ENCODE peak calls at places on chromosomes 11 and 22, in four cellular contexts. T is stomach, K is A549, N is tibial nerve. A is an unnamed sample.

GRCh38 chr11:102237096-102237735 is 80.1 kb upstream of the BIRC3 start:
- DNase-seq in T (no peak), K (no peak), N (no peak), A (no peak)

GRCh38 chr22:17774928-17775675 is 833 bp upstream of the BID start:
- DNase-seq in T (no peak), K (no peak), N (no peak), A (no peak)

GRCh38 chr11:60905551-60906113 is 753 bp downstream of the PRPF19 start:
- DNase-seq in T (no peak), K (no peak), N (no peak), A (no peak)

GRCh38 chr22:25702046-25702445 is 39.9 kb upstream of the MYO18B start:
- DNase-seq in T (no peak), K (no peak), N (no peak), A (no peak)

GRCh38 chr11:120820040-120820439 is 203.9 kb upstream of the TBCEL start:
- DNase-seq in T (no peak), K (no peak), N (no peak), A (no peak)

GRCh38 chr11:76657139-76657823 is 13.3 kb downstream of the LRRC32 start:
- DNase-seq in T (peak; percentile 18), K (no peak), N (no peak), A (no peak)

GRCh38 chr11:6599884-6600390 is 3.5 kb downstream of the RRP8 start:
- DNase-seq in T (no peak), K (no peak), N (peak; percentile 4), A (peak; percentile 13)

GRCh38 chr22:37911273-37911672 is 5.2 kb downstream of the MICALL1 start:
- DNase-seq in T (no peak), K (no peak), N (no peak), A (no peak)

GRCh38 chr11:88301478-88302140 is 35.9 kb downstream of the CTSC start:
- DNase-seq in T (no peak), K (no peak), N (no peak), A (no peak)

GRCh38 chr11:129289350-129290040 is 86.2 kb upstream of the BARX2 start:
- DNase-seq in T (no peak), K (no peak), N (no peak), A (no peak)

GRCh38 chr11:105155679-105156078 is 16.1 kb upstream of the CARD18 start:
- DNase-seq in T (no peak), K (no peak), N (no peak), A (no peak)

GRCh38 chr11:27266125-27266524 is 96.9 kb downstream of the CCDC34 start:
- DNase-seq in T (no peak), K (no peak), N (no peak), A (no peak)

GRCh38 chr11:104159356-104159755 is 4.6 kb downstream of the PDGFD start:
- DNase-seq in T (no peak), K (no peak), N (no peak), A (no peak)

GRCh38 chr11:13313005-13313819 is 35.6 kb downstream of the BMAL1 start:
- DNase-seq in T (no peak), K (no peak), N (no peak), A (no peak)

GRCh38 chr11:117663389-117663788 is 133.6 kb downstream of the DSCAML1 start:
- DNase-seq in T (no peak), K (no peak), N (no peak), A (no peak)

GRCh38 chr11:108727665-108728064 is 62.8 kb downstream of the DDX10 start:
- DNase-seq in T (no peak), K (no peak), N (no peak), A (no peak)

GRCh38 chr22:31491218-31491962 is 1.7 kb upstream of the EIF4ENIF1 start:
- DNase-seq in T (no peak), K (no peak), N (no peak), A (no peak)

GRCh38 chr22:29661355-29661754 is 57.9 kb downstream of the NF2 start:
- DNase-seq in T (no peak), K (no peak), N (no peak), A (no peak)

GRCh38 chr11:103525069-103525468 is 415.8 kb downstream of the DYNC2H1 start:
- DNase-seq in T (no peak), K (no peak), N (no peak), A (no peak)

GRCh38 chr11:86639172-86639571 is 33.2 kb downstream of the ME3 start:
- DNase-seq in T (no peak), K (no peak), N (no peak), A (no peak)

GRCh38 chr11:61357233-61357893 is 4.3 kb downstream of the CYB561A3 start:
- DNase-seq in T (no peak), K (no peak), N (no peak), A (no peak)

GRCh38 chr11:10307022-10307410 is 2.1 kb downstream of the ADM start:
- DNase-seq in T (no peak), K (peak; percentile 76), N (no peak), A (no peak)

GRCh38 chr22:42179616-42180015 is 49.0 kb upstream of the CYP2D6 start:
- DNase-seq in T (no peak), K (no peak), N (no peak), A (no peak)

GRCh38 chr11:8533332-8533731 is 60.7 kb downstream of the STK33 start:
- DNase-seq in T (no peak), K (no peak), N (no peak), A (no peak)

GRCh38 chr22:39528681-39529486 is 3.7 kb downstream of the RPS19BP1 start:
- DNase-seq in T (peak; percentile 95), K (peak; percentile 53), N (peak; percentile 84), A (peak; percentile 89)
- TF ChIP-seq EP300 in T (no peak), K (no peak), N (peak; percentile 79), A (no peak)

DNA sequence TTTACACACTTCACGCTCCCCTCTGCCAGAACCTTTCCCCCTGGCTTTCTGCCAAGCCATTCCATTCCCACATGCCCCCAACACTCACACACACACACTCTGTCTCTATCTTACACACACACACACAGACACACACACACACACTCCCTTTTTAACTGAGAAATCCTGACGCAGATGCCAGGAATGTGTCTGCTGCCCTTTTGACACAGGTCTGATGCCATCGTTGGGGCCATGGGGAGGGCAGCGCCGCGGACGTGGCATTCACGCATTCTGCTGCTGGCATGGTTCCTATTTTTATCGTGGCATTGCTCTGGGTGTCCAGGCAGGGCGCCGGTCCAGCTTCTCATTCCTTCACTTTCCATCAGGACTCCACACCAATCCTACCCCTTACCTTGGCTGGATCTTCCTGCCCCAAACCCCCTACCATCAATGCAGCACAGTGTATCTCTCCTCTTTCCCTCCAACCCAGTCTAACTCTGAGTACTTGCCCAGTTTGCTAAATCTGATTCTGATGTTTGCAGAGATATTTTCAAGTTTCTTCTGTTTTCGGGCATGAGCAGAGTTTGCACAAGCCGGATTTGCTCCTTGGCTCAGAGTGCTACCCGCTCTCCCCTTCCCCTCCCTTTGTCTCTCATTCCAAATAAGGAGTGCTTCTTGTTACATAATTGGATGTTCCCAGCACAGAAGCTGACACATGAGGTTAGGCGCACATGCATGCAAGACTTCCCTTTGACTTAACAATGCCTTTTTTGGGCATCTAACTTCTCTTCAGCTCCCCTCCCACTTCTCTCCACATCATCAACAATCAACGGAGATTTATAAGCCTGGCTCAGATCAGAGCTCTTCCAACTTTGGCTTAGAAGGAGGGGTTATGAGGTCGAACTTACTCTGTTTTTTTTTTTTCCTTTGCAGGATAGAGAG is 18.8 kb downstream of the SNX19 start:
- DNase-seq in T (peak; percentile 50), K (no peak), N (peak; percentile 44), A (no peak)
- TF ChIP-seq EP300 in T (peak; percentile 98), K (peak; percentile 26), N (peak; percentile 88), A (no peak)

GRCh38 chr22:43262990-43263644 is 76.2 kb upstream of the TTLL12 start:
- DNase-seq in T (peak; percentile 37), K (no peak), N (no peak), A (no peak)
- TF ChIP-seq EP300 in T (no peak), K (no peak), N (no peak), A (no peak)

GRCh38 chr11:44992774-44993173 is 42.1 kb upstream of the TP53I11 start:
- DNase-seq in T (no peak), K (no peak), N (no peak), A (no peak)
- TF ChIP-seq EP300 in T (no peak), K (no peak), N (no peak), A (no peak)

DNA sequence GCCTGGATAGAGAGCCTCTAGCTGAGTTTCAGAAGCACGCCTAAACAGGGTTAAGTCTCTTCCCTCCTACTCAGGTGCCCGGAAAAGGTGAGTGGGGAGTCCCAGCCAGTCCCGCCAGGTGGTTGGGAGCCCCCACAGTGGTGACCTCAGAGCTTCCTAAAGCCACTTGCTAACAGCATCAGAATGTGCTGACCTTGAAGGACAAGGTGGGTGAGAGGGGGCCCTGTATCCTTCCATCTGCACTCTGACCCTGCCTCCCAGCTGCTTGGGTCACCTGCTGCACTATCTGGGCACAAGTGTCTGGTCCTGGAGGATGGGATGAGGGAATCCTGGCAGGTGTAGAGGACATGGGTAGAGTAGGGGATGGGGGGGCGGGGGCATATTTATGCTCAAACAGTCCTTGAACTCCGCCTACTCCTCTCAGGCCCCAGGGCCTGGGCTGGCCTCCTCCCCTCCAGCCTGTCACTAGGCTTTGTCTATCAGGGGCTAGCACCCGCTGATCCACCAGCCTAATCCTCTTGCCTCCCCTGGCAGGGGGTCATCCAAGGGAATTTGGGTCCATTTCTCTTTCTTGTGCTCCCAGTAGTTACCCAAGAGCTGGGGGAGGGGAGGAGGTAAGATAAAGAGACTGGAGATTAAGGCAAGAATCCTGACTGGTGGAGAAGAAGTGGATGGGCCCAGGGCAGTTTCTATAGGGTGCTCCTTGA is 3.4 kb downstream of the USP2 start:
- DNase-seq in T (no peak), K (no peak), N (peak; percentile 4), A (no peak)
- TF ChIP-seq EP300 in T (no peak), K (no peak), N (no peak), A (no peak)

DNA sequence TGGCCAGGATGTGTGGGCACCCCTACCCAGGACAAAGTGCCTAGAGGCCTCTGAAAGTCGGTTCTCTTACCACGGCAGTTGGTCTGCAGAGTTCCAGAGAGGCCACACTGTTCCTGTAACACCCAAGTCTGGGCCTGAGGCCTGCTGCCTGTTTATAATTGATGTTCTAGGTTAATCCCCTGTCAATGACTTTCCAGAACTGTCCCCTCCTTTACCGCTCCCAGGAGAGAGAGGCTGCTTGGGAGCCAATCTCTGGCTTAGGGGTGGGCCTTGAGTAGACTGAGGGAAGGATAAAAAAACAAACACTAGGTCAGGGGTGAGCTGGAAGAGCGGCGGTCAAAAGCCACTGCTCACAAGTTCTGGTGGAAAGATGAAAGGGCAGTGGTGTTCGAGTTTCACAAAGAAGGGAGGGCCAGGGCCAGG is 50.4 kb downstream of the PC start:
- DNase-seq in T (no peak), K (no peak), N (peak; percentile 10), A (no peak)
- TF ChIP-seq EP300 in T (no peak), K (no peak), N (peak; percentile 43), A (no peak)

DNA sequence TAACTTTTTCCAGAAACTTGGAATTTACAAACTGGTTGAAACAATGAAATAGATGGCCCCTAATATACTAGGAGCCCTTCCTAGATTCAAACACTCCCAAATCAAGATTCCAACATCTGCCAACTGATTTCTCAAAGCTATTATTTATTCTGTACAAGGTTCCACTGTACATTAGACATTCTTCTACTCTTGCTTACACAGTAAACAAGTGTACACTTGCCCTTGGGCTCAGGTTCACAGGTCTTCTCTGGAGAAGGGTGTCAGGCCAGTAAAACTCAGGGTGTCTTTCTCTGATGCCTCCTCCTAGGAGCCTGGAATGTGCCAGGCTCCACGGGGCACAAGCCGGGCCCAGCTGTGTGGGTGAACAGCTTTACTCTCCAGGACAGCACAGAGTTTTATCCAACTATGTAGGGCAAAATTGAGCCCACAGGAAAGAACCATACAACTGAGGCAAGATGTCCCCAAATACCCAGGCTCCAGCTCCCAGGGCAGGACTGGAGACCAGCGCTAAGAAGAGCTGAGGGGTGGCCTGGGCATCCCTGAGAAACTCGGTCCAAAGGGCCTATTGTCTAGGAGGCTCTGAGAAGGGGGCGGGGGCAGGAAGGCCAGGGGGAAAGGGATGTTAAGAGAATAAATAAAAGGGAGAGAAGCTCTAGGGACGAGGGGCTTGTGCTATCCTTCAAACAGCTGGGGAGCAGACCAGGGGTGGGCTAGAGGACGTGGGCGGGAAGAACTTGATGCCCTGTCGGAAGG is 8.8 kb upstream of the MFRP start:
- DNase-seq in T (no peak), K (no peak), N (no peak), A (no peak)
- TF ChIP-seq EP300 in T (no peak), K (no peak), N (no peak), A (no peak)

A was measured in H1.